ENCODE peak calls at places on chromosomes 4 and X, in nine cellular contexts. O is heart left ventricle, A is substantia nigra, M is heart right ventricle, B is fibroblast of villous mesenchyme, V is iris pigment epithelial cell, R is HFFc6, W is GF-D8, N is ascending aorta. X is an unnamed sample.

GRCh38 chr4:2786152-2786671 is 6.7 kb upstream of the SH3BP2 start:
- DNase-seq in O (no peak), A (no peak), M (no peak), B (no peak), V (no peak), R (no peak), W (no peak), N (no peak), X (no peak)

GRCh38 chr4:38230121-38230728 is 270.0 kb downstream of the PTTG2 start:
- DNase-seq in O (no peak), A (no peak), M (no peak), B (peak; percentile 62), V (no peak), R (no peak), W (no peak), N (no peak), X (no peak)

GRCh38 chrX:153460826-153461225 is 9.6 kb downstream of the HAUS7 start:
- DNase-seq in O (no peak), A (no peak), M (peak; percentile 45), B (peak; percentile 44), V (peak; percentile 54), R (no peak), W (no peak), N (no peak), X (no peak)

GRCh38 chr4:123546123-123546654 is 149.6 kb downstream of the SPRY1 start:
- DNase-seq in O (no peak), A (no peak), M (no peak), B (no peak), V (no peak), R (no peak), W (no peak), N (no peak), X (no peak)

GRCh38 chr4:92172203-92172602 is 131.6 kb upstream of the GRID2 start:
- DNase-seq in O (no peak), A (no peak), M (no peak), B (no peak), V (peak; percentile 1), R (no peak), W (no peak), N (no peak), X (no peak)

GRCh38 chr4:101419324-101420135 is 72.2 kb upstream of the PPP3CA start:
- DNase-seq in O (no peak), A (no peak), M (no peak), B (peak; percentile 64), V (peak; percentile 34), R (no peak), W (no peak), N (no peak), X (no peak)

GRCh38 chr4:1216869-1217294 is 32.0 kb downstream of the CTBP1 start:
- DNase-seq in O (no peak), A (no peak), M (peak; percentile 58), B (no peak), V (no peak), R (no peak), W (peak; percentile 38), N (no peak), X (no peak)

GRCh38 chr4:61772116-61772515 is 572.0 kb downstream of the ADGRL3 start:
- DNase-seq in O (no peak), A (no peak), M (no peak), B (no peak), V (peak; percentile 2), R (no peak), W (no peak), N (no peak), X (no peak)

GRCh38 chrX:110418220-110418856 is 59.7 kb downstream of the RTL9 start:
- DNase-seq in O (no peak), A (no peak), M (no peak), B (peak; percentile 81), V (peak; percentile 75), R (peak; percentile 70), W (no peak), N (no peak), X (no peak)

GRCh38 chr4:57023104-57023503 is 44.4 kb downstream of the POLR2B start:
- DNase-seq in O (no peak), A (no peak), M (no peak), B (peak; percentile 94), V (peak; percentile 97), R (peak; percentile 96), W (no peak), N (no peak), X (no peak)

GRCh38 chrX:79618280-79618679 is 251.1 kb upstream of the ITM2A start:
- DNase-seq in O (no peak), A (no peak), M (no peak), B (no peak), V (no peak), R (no peak), W (no peak), N (no peak), X (no peak)

GRCh38 chr4:1449833-1450741 is 43.8 kb upstream of the NKX1-1 start:
- DNase-seq in O (no peak), A (no peak), M (no peak), B (no peak), V (no peak), R (no peak), W (no peak), N (peak; percentile 56), X (no peak)

GRCh38 chr4:94032754-94033153 is 174.9 kb upstream of the SMARCAD1 start:
- DNase-seq in O (no peak), A (no peak), M (no peak), B (no peak), V (peak; percentile 1), R (no peak), W (no peak), N (no peak), X (no peak)

GRCh38 chr4:6917445-6918241 is 8.0 kb downstream of the TBC1D14 start:
- DNase-seq in O (peak; percentile 65), A (no peak), M (peak; percentile 57), B (peak; percentile 57), V (peak; percentile 41), R (no peak), W (peak; percentile 91), N (peak; percentile 82), X (no peak)

GRCh38 chrX:17078031-17078730 is 131.7 kb downstream of the REPS2 start:
- DNase-seq in O (no peak), A (no peak), M (no peak), B (peak; percentile 15), V (peak; percentile 24), R (peak; percentile 55), W (no peak), N (no peak), X (no peak)

GRCh38 chr4:128358231-128358902 is 70.8 kb upstream of the PGRMC2 start:
- DNase-seq in O (peak; percentile 28), A (no peak), M (peak; percentile 13), B (peak; percentile 89), V (peak; percentile 85), R (peak; percentile 71), W (no peak), N (no peak), X (no peak)

GRCh38 chr4:133775881-133776280 is 425.7 kb downstream of the PABPC4L start:
- DNase-seq in O (no peak), A (no peak), M (no peak), B (no peak), V (peak; percentile 71), R (peak; percentile 65), W (no peak), N (no peak), X (no peak)

GRCh38 chr4:154586296-154587033 is 4.1 kb downstream of the FGA start:
- DNase-seq in O (no peak), A (no peak), M (no peak), B (no peak), V (no peak), R (no peak), W (no peak), N (no peak), X (no peak)

GRCh38 chr4:169147217-169147616 is 123.5 kb downstream of the SH3RF1 start:
- DNase-seq in O (no peak), A (no peak), M (no peak), B (no peak), V (peak; percentile 51), R (peak; percentile 28), W (no peak), N (no peak), X (no peak)

GRCh38 chrX:141469469-141469868 is 115.1 kb downstream of the SPANXA1 start:
- DNase-seq in O (no peak), A (no peak), M (no peak), B (no peak), V (peak; percentile 20), R (no peak), W (no peak), N (no peak), X (no peak)

GRCh38 chrX:21691512-21692018 is 33.4 kb upstream of the KLHL34 start:
- DNase-seq in O (no peak), A (no peak), M (no peak), B (no peak), V (peak; percentile 11), R (no peak), W (no peak), N (no peak), X (no peak)

X was measured in GM12892.